ENCODE peak calls at places on chromosomes 13 and 19, in ten cellular contexts. One of them, this sample, is unnamed.

GRCh38 chr13:36882829-36883390 is 37.1 kb downstream of the SMAD9 start:
- DNase-seq in ACHN: no peak
- DNase-seq in activated gamma-delta T cell: no peak
- DNase-seq in heart left ventricle: no peak
- DNase-seq in activated T-cell treated with anti-CD3 and anti-CD28 coated beads for 1 hour: no peak
- DNase-seq in activated CD8-positive, alpha-beta memory T cell treated with anti-CD3 and anti-CD28 coated beads for 1 hour: no peak
- DNase-seq in RCC 7860: no peak
- DNase-seq in tibial nerve: no peak
- DNase-seq in hypothalamus: no peak
- DNase-seq in stimulated activated CD8-positive, alpha-beta memory T cell treated with anti-CD3 and anti-CD28 coated beads, Interleukin-15, amount 100 ng/mL, for 4 hours: no peak
- DNase-seq in this sample: no peak

GRCh38 chr19:56667311-56667870 is 4.2 kb downstream of the ZNF835 start:
- DNase-seq in ACHN: no peak
- DNase-seq in activated gamma-delta T cell: no peak
- DNase-seq in heart left ventricle: no peak
- DNase-seq in activated T-cell treated with anti-CD3 and anti-CD28 coated beads for 1 hour: no peak
- DNase-seq in activated CD8-positive, alpha-beta memory T cell treated with anti-CD3 and anti-CD28 coated beads for 1 hour: no peak
- DNase-seq in RCC 7860: no peak
- DNase-seq in tibial nerve: no peak
- DNase-seq in hypothalamus: no peak
- DNase-seq in stimulated activated CD8-positive, alpha-beta memory T cell treated with anti-CD3 and anti-CD28 coated beads, Interleukin-15, amount 100 ng/mL, for 4 hours: no peak
- DNase-seq in this sample: no peak

GRCh38 chr13:41960195-41960699 is 662 bp downstream of the VWA8 start:
- DNase-seq in ACHN: peak
- DNase-seq in activated gamma-delta T cell: no peak
- DNase-seq in heart left ventricle: no peak
- DNase-seq in activated T-cell treated with anti-CD3 and anti-CD28 coated beads for 1 hour: no peak
- DNase-seq in activated CD8-positive, alpha-beta memory T cell treated with anti-CD3 and anti-CD28 coated beads for 1 hour: no peak
- DNase-seq in RCC 7860: no peak
- DNase-seq in tibial nerve: no peak
- DNase-seq in hypothalamus: no peak
- DNase-seq in stimulated activated CD8-positive, alpha-beta memory T cell treated with anti-CD3 and anti-CD28 coated beads, Interleukin-15, amount 100 ng/mL, for 4 hours: no peak
- DNase-seq in this sample: no peak

GRCh38 chr19:35487821-35488220 is 2.4 kb downstream of the KRTDAP start:
- DNase-seq in ACHN: no peak
- DNase-seq in activated gamma-delta T cell: no peak
- DNase-seq in heart left ventricle: no peak
- DNase-seq in activated T-cell treated with anti-CD3 and anti-CD28 coated beads for 1 hour: no peak
- DNase-seq in activated CD8-positive, alpha-beta memory T cell treated with anti-CD3 and anti-CD28 coated beads for 1 hour: no peak
- DNase-seq in RCC 7860: no peak
- DNase-seq in tibial nerve: no peak
- DNase-seq in hypothalamus: no peak
- DNase-seq in stimulated activated CD8-positive, alpha-beta memory T cell treated with anti-CD3 and anti-CD28 coated beads, Interleukin-15, amount 100 ng/mL, for 4 hours: no peak
- DNase-seq in this sample: no peak

GRCh38 chr19:8609210-8610040 is 1.1 kb downstream of the ADAMTS10 start:
- DNase-seq in ACHN: no peak
- DNase-seq in activated gamma-delta T cell: no peak
- DNase-seq in heart left ventricle: peak
- DNase-seq in activated T-cell treated with anti-CD3 and anti-CD28 coated beads for 1 hour: no peak
- DNase-seq in activated CD8-positive, alpha-beta memory T cell treated with anti-CD3 and anti-CD28 coated beads for 1 hour: no peak
- DNase-seq in RCC 7860: no peak
- DNase-seq in tibial nerve: no peak
- DNase-seq in hypothalamus: peak
- DNase-seq in stimulated activated CD8-positive, alpha-beta memory T cell treated with anti-CD3 and anti-CD28 coated beads, Interleukin-15, amount 100 ng/mL, for 4 hours: no peak
- DNase-seq in this sample: no peak

GRCh38 chr13:43374621-43375020 is 351.2 kb downstream of the DNAJC15 start:
- DNase-seq in ACHN: no peak
- DNase-seq in activated gamma-delta T cell: no peak
- DNase-seq in heart left ventricle: no peak
- DNase-seq in activated T-cell treated with anti-CD3 and anti-CD28 coated beads for 1 hour: no peak
- DNase-seq in activated CD8-positive, alpha-beta memory T cell treated with anti-CD3 and anti-CD28 coated beads for 1 hour: no peak
- DNase-seq in RCC 7860: no peak
- DNase-seq in tibial nerve: no peak
- DNase-seq in hypothalamus: no peak
- DNase-seq in stimulated activated CD8-positive, alpha-beta memory T cell treated with anti-CD3 and anti-CD28 coated beads, Interleukin-15, amount 100 ng/mL, for 4 hours: no peak
- DNase-seq in this sample: no peak

GRCh38 chr13:70890289-70890688 is 782.0 kb upstream of the KLHL1 start:
- DNase-seq in ACHN: no peak
- DNase-seq in activated gamma-delta T cell: no peak
- DNase-seq in heart left ventricle: no peak
- DNase-seq in activated T-cell treated with anti-CD3 and anti-CD28 coated beads for 1 hour: no peak
- DNase-seq in activated CD8-positive, alpha-beta memory T cell treated with anti-CD3 and anti-CD28 coated beads for 1 hour: no peak
- DNase-seq in RCC 7860: no peak
- DNase-seq in tibial nerve: no peak
- DNase-seq in hypothalamus: no peak
- DNase-seq in stimulated activated CD8-positive, alpha-beta memory T cell treated with anti-CD3 and anti-CD28 coated beads, Interleukin-15, amount 100 ng/mL, for 4 hours: no peak
- DNase-seq in this sample: no peak

GRCh38 chr13:74825170-74825948 is 656.6 kb downstream of the TBC1D4 start:
- DNase-seq in ACHN: peak
- DNase-seq in activated gamma-delta T cell: no peak
- DNase-seq in heart left ventricle: peak
- DNase-seq in activated T-cell treated with anti-CD3 and anti-CD28 coated beads for 1 hour: no peak
- DNase-seq in activated CD8-positive, alpha-beta memory T cell treated with anti-CD3 and anti-CD28 coated beads for 1 hour: no peak
- DNase-seq in RCC 7860: peak
- DNase-seq in tibial nerve: no peak
- DNase-seq in hypothalamus: no peak
- DNase-seq in stimulated activated CD8-positive, alpha-beta memory T cell treated with anti-CD3 and anti-CD28 coated beads, Interleukin-15, amount 100 ng/mL, for 4 hours: no peak
- DNase-seq in this sample: no peak

GRCh38 chr19:55472463-55472862 is 4.0 kb upstream of the ZNF628 start:
- DNase-seq in ACHN: peak
- DNase-seq in activated gamma-delta T cell: no peak
- DNase-seq in heart left ventricle: no peak
- DNase-seq in activated T-cell treated with anti-CD3 and anti-CD28 coated beads for 1 hour: no peak
- DNase-seq in activated CD8-positive, alpha-beta memory T cell treated with anti-CD3 and anti-CD28 coated beads for 1 hour: no peak
- DNase-seq in RCC 7860: peak
- DNase-seq in tibial nerve: no peak
- DNase-seq in hypothalamus: no peak
- DNase-seq in stimulated activated CD8-positive, alpha-beta memory T cell treated with anti-CD3 and anti-CD28 coated beads, Interleukin-15, amount 100 ng/mL, for 4 hours: no peak
- DNase-seq in this sample: no peak

GRCh38 chr19:31278555-31279435 is 70.4 kb downstream of the TSHZ3 start:
- DNase-seq in ACHN: no peak
- DNase-seq in activated gamma-delta T cell: no peak
- DNase-seq in heart left ventricle: no peak
- DNase-seq in activated T-cell treated with anti-CD3 and anti-CD28 coated beads for 1 hour: no peak
- DNase-seq in activated CD8-positive, alpha-beta memory T cell treated with anti-CD3 and anti-CD28 coated beads for 1 hour: no peak
- DNase-seq in RCC 7860: no peak
- DNase-seq in tibial nerve: no peak
- DNase-seq in hypothalamus: no peak
- DNase-seq in stimulated activated CD8-positive, alpha-beta memory T cell treated with anti-CD3 and anti-CD28 coated beads, Interleukin-15, amount 100 ng/mL, for 4 hours: no peak
- DNase-seq in this sample: no peak

GRCh38 chr19:35008891-35009341 is 8.8 kb downstream of the GRAMD1A start:
- DNase-seq in ACHN: no peak
- DNase-seq in activated gamma-delta T cell: no peak
- DNase-seq in heart left ventricle: peak
- DNase-seq in activated T-cell treated with anti-CD3 and anti-CD28 coated beads for 1 hour: no peak
- DNase-seq in activated CD8-positive, alpha-beta memory T cell treated with anti-CD3 and anti-CD28 coated beads for 1 hour: no peak
- DNase-seq in RCC 7860: no peak
- DNase-seq in tibial nerve: no peak
- DNase-seq in hypothalamus: no peak
- DNase-seq in stimulated activated CD8-positive, alpha-beta memory T cell treated with anti-CD3 and anti-CD28 coated beads, Interleukin-15, amount 100 ng/mL, for 4 hours: no peak
- DNase-seq in this sample: no peak

GRCh38 chr19:1736916-1737315 is 16.4 kb upstream of the ONECUT3 start:
- DNase-seq in ACHN: no peak
- DNase-seq in activated gamma-delta T cell: no peak
- DNase-seq in heart left ventricle: no peak
- DNase-seq in activated T-cell treated with anti-CD3 and anti-CD28 coated beads for 1 hour: no peak
- DNase-seq in activated CD8-positive, alpha-beta memory T cell treated with anti-CD3 and anti-CD28 coated beads for 1 hour: no peak
- DNase-seq in RCC 7860: no peak
- DNase-seq in tibial nerve: no peak
- DNase-seq in hypothalamus: no peak
- DNase-seq in stimulated activated CD8-positive, alpha-beta memory T cell treated with anti-CD3 and anti-CD28 coated beads, Interleukin-15, amount 100 ng/mL, for 4 hours: no peak
- DNase-seq in this sample: no peak

GRCh38 chr19:788821-789472 is 8.3 kb upstream of the PTBP1 start:
- DNase-seq in ACHN: no peak
- DNase-seq in activated gamma-delta T cell: no peak
- DNase-seq in heart left ventricle: no peak
- DNase-seq in activated T-cell treated with anti-CD3 and anti-CD28 coated beads for 1 hour: no peak
- DNase-seq in activated CD8-positive, alpha-beta memory T cell treated with anti-CD3 and anti-CD28 coated beads for 1 hour: no peak
- DNase-seq in RCC 7860: no peak
- DNase-seq in tibial nerve: no peak
- DNase-seq in hypothalamus: no peak
- DNase-seq in stimulated activated CD8-positive, alpha-beta memory T cell treated with anti-CD3 and anti-CD28 coated beads, Interleukin-15, amount 100 ng/mL, for 4 hours: no peak
- DNase-seq in this sample: no peak

GRCh38 chr13:30463820-30464495 is 1.8 kb downstream of the HMGB1 start:
- DNase-seq in ACHN: peak
- DNase-seq in activated gamma-delta T cell: peak
- DNase-seq in heart left ventricle: peak
- DNase-seq in activated T-cell treated with anti-CD3 and anti-CD28 coated beads for 1 hour: peak
- DNase-seq in activated CD8-positive, alpha-beta memory T cell treated with anti-CD3 and anti-CD28 coated beads for 1 hour: peak
- DNase-seq in RCC 7860: peak
- DNase-seq in tibial nerve: peak
- DNase-seq in hypothalamus: no peak
- DNase-seq in stimulated activated CD8-positive, alpha-beta memory T cell treated with anti-CD3 and anti-CD28 coated beads, Interleukin-15, amount 100 ng/mL, for 4 hours: peak
- DNase-seq in this sample: peak

GRCh38 chr19:35883920-35884319 is 15.5 kb downstream of the APLP1 start:
- DNase-seq in ACHN: no peak
- DNase-seq in activated gamma-delta T cell: no peak
- DNase-seq in heart left ventricle: no peak
- DNase-seq in activated T-cell treated with anti-CD3 and anti-CD28 coated beads for 1 hour: no peak
- DNase-seq in activated CD8-positive, alpha-beta memory T cell treated with anti-CD3 and anti-CD28 coated beads for 1 hour: no peak
- DNase-seq in RCC 7860: no peak
- DNase-seq in tibial nerve: no peak
- DNase-seq in hypothalamus: no peak
- DNase-seq in stimulated activated CD8-positive, alpha-beta memory T cell treated with anti-CD3 and anti-CD28 coated beads, Interleukin-15, amount 100 ng/mL, for 4 hours: no peak
- DNase-seq in this sample: no peak

GRCh38 chr13:40777166-40777956 is 6.4 kb upstream of the MRPS31 start:
- DNase-seq in ACHN: peak
- DNase-seq in activated gamma-delta T cell: no peak
- DNase-seq in heart left ventricle: no peak
- DNase-seq in activated T-cell treated with anti-CD3 and anti-CD28 coated beads for 1 hour: no peak
- DNase-seq in activated CD8-positive, alpha-beta memory T cell treated with anti-CD3 and anti-CD28 coated beads for 1 hour: no peak
- DNase-seq in RCC 7860: peak
- DNase-seq in tibial nerve: peak
- DNase-seq in hypothalamus: no peak
- DNase-seq in stimulated activated CD8-positive, alpha-beta memory T cell treated with anti-CD3 and anti-CD28 coated beads, Interleukin-15, amount 100 ng/mL, for 4 hours: no peak
- DNase-seq in this sample: peak

GRCh38 chr13:113072370-113072769 is 33.2 kb upstream of the F7 start:
- DNase-seq in ACHN: no peak
- DNase-seq in activated gamma-delta T cell: no peak
- DNase-seq in heart left ventricle: no peak
- DNase-seq in activated T-cell treated with anti-CD3 and anti-CD28 coated beads for 1 hour: no peak
- DNase-seq in activated CD8-positive, alpha-beta memory T cell treated with anti-CD3 and anti-CD28 coated beads for 1 hour: no peak
- DNase-seq in RCC 7860: no peak
- DNase-seq in tibial nerve: no peak
- DNase-seq in hypothalamus: no peak
- DNase-seq in stimulated activated CD8-positive, alpha-beta memory T cell treated with anti-CD3 and anti-CD28 coated beads, Interleukin-15, amount 100 ng/mL, for 4 hours: no peak
- DNase-seq in this sample: no peak

GRCh38 chr13:114131581-114132418 is 623 bp downstream of the RASA3 start:
- DNase-seq in ACHN: peak
- DNase-seq in activated gamma-delta T cell: no peak
- DNase-seq in heart left ventricle: no peak
- DNase-seq in activated T-cell treated with anti-CD3 and anti-CD28 coated beads for 1 hour: no peak
- DNase-seq in activated CD8-positive, alpha-beta memory T cell treated with anti-CD3 and anti-CD28 coated beads for 1 hour: no peak
- DNase-seq in RCC 7860: no peak
- DNase-seq in tibial nerve: no peak
- DNase-seq in hypothalamus: no peak
- DNase-seq in stimulated activated CD8-positive, alpha-beta memory T cell treated with anti-CD3 and anti-CD28 coated beads, Interleukin-15, amount 100 ng/mL, for 4 hours: no peak
- DNase-seq in this sample: no peak

GRCh38 chr13:111123649-111124048 is 8.5 kb downstream of the ARHGEF7 start:
- DNase-seq in ACHN: no peak
- DNase-seq in activated gamma-delta T cell: no peak
- DNase-seq in heart left ventricle: no peak
- DNase-seq in activated T-cell treated with anti-CD3 and anti-CD28 coated beads for 1 hour: no peak
- DNase-seq in activated CD8-positive, alpha-beta memory T cell treated with anti-CD3 and anti-CD28 coated beads for 1 hour: no peak
- DNase-seq in RCC 7860: no peak
- DNase-seq in tibial nerve: no peak
- DNase-seq in hypothalamus: no peak
- DNase-seq in stimulated activated CD8-positive, alpha-beta memory T cell treated with anti-CD3 and anti-CD28 coated beads, Interleukin-15, amount 100 ng/mL, for 4 hours: no peak
- DNase-seq in this sample: no peak

GRCh38 chr19:5282926-5283325 is 57.7 kb downstream of the PTPRS start:
- DNase-seq in ACHN: no peak
- DNase-seq in activated gamma-delta T cell: no peak
- DNase-seq in heart left ventricle: no peak
- DNase-seq in activated T-cell treated with anti-CD3 and anti-CD28 coated beads for 1 hour: no peak
- DNase-seq in activated CD8-positive, alpha-beta memory T cell treated with anti-CD3 and anti-CD28 coated beads for 1 hour: no peak
- DNase-seq in RCC 7860: no peak
- DNase-seq in tibial nerve: peak
- DNase-seq in hypothalamus: no peak
- DNase-seq in stimulated activated CD8-positive, alpha-beta memory T cell treated with anti-CD3 and anti-CD28 coated beads, Interleukin-15, amount 100 ng/mL, for 4 hours: no peak
- DNase-seq in this sample: no peak

GRCh38 chr13:109729031-109729870 is 57.1 kb downstream of the IRS2 start:
- DNase-seq in ACHN: no peak
- DNase-seq in activated gamma-delta T cell: no peak
- DNase-seq in heart left ventricle: no peak
- DNase-seq in activated T-cell treated with anti-CD3 and anti-CD28 coated beads for 1 hour: no peak
- DNase-seq in activated CD8-positive, alpha-beta memory T cell treated with anti-CD3 and anti-CD28 coated beads for 1 hour: no peak
- DNase-seq in RCC 7860: no peak
- DNase-seq in tibial nerve: no peak
- DNase-seq in hypothalamus: no peak
- DNase-seq in stimulated activated CD8-positive, alpha-beta memory T cell treated with anti-CD3 and anti-CD28 coated beads, Interleukin-15, amount 100 ng/mL, for 4 hours: no peak
- DNase-seq in this sample: peak

GRCh38 chr13:102773441-102774209 is at the start of gene TEX30:
- DNase-seq in ACHN: peak
- DNase-seq in activated gamma-delta T cell: peak
- DNase-seq in heart left ventricle: peak
- DNase-seq in activated T-cell treated with anti-CD3 and anti-CD28 coated beads for 1 hour: peak
- DNase-seq in activated CD8-positive, alpha-beta memory T cell treated with anti-CD3 and anti-CD28 coated beads for 1 hour: peak
- DNase-seq in RCC 7860: peak
- DNase-seq in tibial nerve: peak
- DNase-seq in hypothalamus: peak
- DNase-seq in stimulated activated CD8-positive, alpha-beta memory T cell treated with anti-CD3 and anti-CD28 coated beads, Interleukin-15, amount 100 ng/mL, for 4 hours: peak
- DNase-seq in this sample: peak

GRCh38 chr19:17220207-17220758 is 5.1 kb downstream of the USE1 start:
- DNase-seq in ACHN: peak
- DNase-seq in activated gamma-delta T cell: no peak
- DNase-seq in heart left ventricle: no peak
- DNase-seq in activated T-cell treated with anti-CD3 and anti-CD28 coated beads for 1 hour: no peak
- DNase-seq in activated CD8-positive, alpha-beta memory T cell treated with anti-CD3 and anti-CD28 coated beads for 1 hour: no peak
- DNase-seq in RCC 7860: peak
- DNase-seq in tibial nerve: no peak
- DNase-seq in hypothalamus: no peak
- DNase-seq in stimulated activated CD8-positive, alpha-beta memory T cell treated with anti-CD3 and anti-CD28 coated beads, Interleukin-15, amount 100 ng/mL, for 4 hours: no peak
- DNase-seq in this sample: no peak

GRCh38 chr19:296476-297225 is 5.4 kb upstream of the PLPP2 start:
- DNase-seq in ACHN: no peak
- DNase-seq in activated gamma-delta T cell: no peak
- DNase-seq in heart left ventricle: no peak
- DNase-seq in activated T-cell treated with anti-CD3 and anti-CD28 coated beads for 1 hour: no peak
- DNase-seq in activated CD8-positive, alpha-beta memory T cell treated with anti-CD3 and anti-CD28 coated beads for 1 hour: no peak
- DNase-seq in RCC 7860: no peak
- DNase-seq in tibial nerve: no peak
- DNase-seq in hypothalamus: no peak
- DNase-seq in stimulated activated CD8-positive, alpha-beta memory T cell treated with anti-CD3 and anti-CD28 coated beads, Interleukin-15, amount 100 ng/mL, for 4 hours: no peak
- DNase-seq in this sample: no peak

GRCh38 chr13:41909524-41909923 is 51.4 kb downstream of the VWA8 start:
- DNase-seq in ACHN: no peak
- DNase-seq in activated gamma-delta T cell: no peak
- DNase-seq in heart left ventricle: no peak
- DNase-seq in activated T-cell treated with anti-CD3 and anti-CD28 coated beads for 1 hour: no peak
- DNase-seq in activated CD8-positive, alpha-beta memory T cell treated with anti-CD3 and anti-CD28 coated beads for 1 hour: no peak
- DNase-seq in RCC 7860: no peak
- DNase-seq in tibial nerve: no peak
- DNase-seq in hypothalamus: no peak
- DNase-seq in stimulated activated CD8-positive, alpha-beta memory T cell treated with anti-CD3 and anti-CD28 coated beads, Interleukin-15, amount 100 ng/mL, for 4 hours: no peak
- DNase-seq in this sample: no peak

GRCh38 chr19:51479531-51480331 is 1.4 kb downstream of the CEACAM18 start:
- DNase-seq in ACHN: no peak
- DNase-seq in activated gamma-delta T cell: no peak
- DNase-seq in heart left ventricle: no peak
- DNase-seq in activated T-cell treated with anti-CD3 and anti-CD28 coated beads for 1 hour: no peak
- DNase-seq in activated CD8-positive, alpha-beta memory T cell treated with anti-CD3 and anti-CD28 coated beads for 1 hour: no peak
- DNase-seq in RCC 7860: no peak
- DNase-seq in tibial nerve: no peak
- DNase-seq in hypothalamus: no peak
- DNase-seq in stimulated activated CD8-positive, alpha-beta memory T cell treated with anti-CD3 and anti-CD28 coated beads, Interleukin-15, amount 100 ng/mL, for 4 hours: no peak
- DNase-seq in this sample: no peak